ENCODE peak calls at places on chromosomes 7 and 10, in four cellular contexts. B is esophagus squamous epithelium; W is CD4-positive, alpha-beta T cell; O is activated CD8-positive, alpha-beta T cell treated with anti-CD3 and anti-CD28 coated beads for 36 hours. Y is an unnamed sample.

GRCh38 chr7:9890092-9890491 is 1083.6 kb upstream of the PHF14 start:
- DNase-seq in B (no peak), W (no peak), O (no peak), Y (no peak)

GRCh38 chr7:100008525-100008924 is 6.9 kb upstream of the ZKSCAN1 start:
- DNase-seq in B (no peak), W (no peak), O (no peak), Y (no peak)

GRCh38 chr7:4612939-4613841 is 68.9 kb upstream of the FOXK1 start:
- DNase-seq in B (no peak), W (no peak), O (no peak), Y (no peak)

GRCh38 chr7:94664023-94664422 is 8.1 kb upstream of the SGCE start:
- DNase-seq in B (no peak), W (no peak), O (no peak), Y (no peak)

GRCh38 chr10:94858022-94858421 is 80.4 kb upstream of the CYP2C9 start:
- DNase-seq in B (no peak), W (no peak), O (no peak), Y (no peak)

GRCh38 chr7:157555308-157555707 is 218.5 kb downstream of the DNAJB6 start:
- DNase-seq in B (no peak), W (no peak), O (no peak), Y (no peak)

GRCh38 chr10:20598590-20598989 is 298.5 kb downstream of the NEBL start:
- DNase-seq in B (no peak), W (no peak), O (no peak), Y (peak; percentile 42)

GRCh38 chr7:128427289-128427891 is 17.6 kb upstream of the IMPDH1 start:
- DNase-seq in B (no peak), W (no peak), O (peak; percentile 50), Y (no peak)

GRCh38 chr7:128076831-128077271 is 45.6 kb upstream of the LRRC4 start:
- DNase-seq in B (no peak), W (no peak), O (no peak), Y (no peak)

GRCh38 chr7:79953130-79953529 is 181.5 kb upstream of the GNAI1 start:
- DNase-seq in B (no peak), W (no peak), O (no peak), Y (no peak)

GRCh38 chr10:129727495-129727894 is 236.6 kb downstream of the EBF3 start:
- DNase-seq in B (no peak), W (no peak), O (no peak), Y (no peak)

GRCh38 chr7:39130740-39131538 is 153.2 kb downstream of the POU6F2 start:
- DNase-seq in B (no peak), W (no peak), O (no peak), Y (no peak)

GRCh38 chr10:61821153-61821552 is 80.3 kb upstream of the ARID5B start:
- DNase-seq in B (no peak), W (no peak), O (no peak), Y (no peak)

GRCh38 chr7:44220046-44220720 is 19.4 kb downstream of the YKT6 start:
- DNase-seq in B (no peak), W (no peak), O (no peak), Y (no peak)

GRCh38 chr7:36749282-36749960 is 25.1 kb upstream of the AOAH start:
- DNase-seq in B (no peak), W (no peak), O (no peak), Y (no peak)

GRCh38 chr10:44961231-44961571 is 1.6 kb downstream of the RASSF4 start:
- DNase-seq in B (no peak), W (no peak), O (no peak), Y (no peak)

GRCh38 chr7:2066251-2066919 is 166.4 kb downstream of the MAD1L1 start:
- DNase-seq in B (no peak), W (peak; percentile 21), O (peak; percentile 51), Y (no peak)

GRCh38 chr10:133235891-133236321 is 1.7 kb upstream of the VENTX start:
- DNase-seq in B (no peak), W (no peak), O (no peak), Y (no peak)

GRCh38 chr10:79434816-79435215 is 10.6 kb downstream of the ZCCHC24 start:
- DNase-seq in B (no peak), W (no peak), O (peak; percentile 49), Y (peak; percentile 52)

GRCh38 chr7:126529833-126530232 is 722.9 kb downstream of the GRM8 start:
- DNase-seq in B (no peak), W (no peak), O (no peak), Y (no peak)

GRCh38 chr10:79384773-79385391 is 37.6 kb downstream of the PPIF start:
- DNase-seq in B (no peak), W (no peak), O (no peak), Y (no peak)

GRCh38 chr7:35718047-35718446 is 23.1 kb upstream of the HERPUD2 start:
- DNase-seq in B (no peak), W (no peak), O (no peak), Y (no peak)
- TF ChIP-seq CTCF in B (no peak), W (no peak), O (no peak), Y (no peak)

GRCh38 chr10:43408710-43409384 is at the start of gene HNRNPF:
- DNase-seq in B (peak; percentile 79), W (peak; percentile 94), O (peak; percentile 94), Y (peak; percentile 90)
- TF ChIP-seq CTCF in B (no peak), W (no peak), O (no peak), Y (no peak)

DNA sequence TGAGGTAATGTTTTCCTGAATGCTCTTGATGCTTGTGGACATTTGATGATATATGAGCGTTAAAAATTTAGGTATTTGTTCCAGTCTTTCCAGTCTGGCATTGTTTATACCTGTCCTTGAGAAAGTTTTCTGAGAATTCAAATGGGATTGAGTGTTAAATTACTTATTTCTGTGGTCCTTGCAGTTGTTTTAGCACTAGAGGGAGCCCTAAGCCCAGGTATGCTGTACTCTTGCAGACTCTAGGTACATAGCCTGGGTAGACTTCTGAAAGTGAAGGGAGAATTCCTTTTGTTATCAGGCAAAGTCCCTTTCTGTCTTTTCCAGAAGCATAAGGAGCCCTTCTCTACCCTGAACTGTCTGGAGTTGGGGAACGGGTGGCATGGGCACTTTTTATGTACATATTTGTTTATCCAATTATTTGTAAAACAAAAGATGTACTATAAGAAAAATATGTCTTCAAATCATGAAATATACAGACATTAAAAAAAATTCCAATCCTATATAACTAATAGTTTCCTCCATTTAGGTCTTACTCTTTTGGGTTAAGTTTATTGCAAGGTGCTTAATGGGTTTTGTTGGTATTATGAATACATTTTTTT is 262.1 kb downstream of the ATRNL1 start:
- DNase-seq in B (no peak), W (no peak), O (peak; percentile 33), Y (peak; percentile 5)
- TF ChIP-seq CTCF in B (peak; percentile 20), W (no peak), O (peak; percentile 67), Y (peak; percentile 53)

GRCh38 chr10:75401569-75402485 is at the start of gene ZNF503:
- DNase-seq in B (peak; percentile 53), W (no peak), O (peak; percentile 72), Y (peak; percentile 97)
- TF ChIP-seq CTCF in B (peak; percentile 70), W (no peak), O (no peak), Y (peak; percentile 13)

GRCh38 chr10:105682911-105683310 is 1041.8 kb downstream of the SORCS3 start:
- DNase-seq in B (no peak), W (no peak), O (no peak), Y (no peak)

GRCh38 chr10:105675333-105675732 is 1034.2 kb downstream of the SORCS3 start:
- DNase-seq in B (no peak), W (no peak), O (no peak), Y (no peak)

GRCh38 chr10:105681051-105681450 is 1040.0 kb downstream of the SORCS3 start:
- DNase-seq in B (no peak), W (no peak), O (no peak), Y (no peak)

DNA sequence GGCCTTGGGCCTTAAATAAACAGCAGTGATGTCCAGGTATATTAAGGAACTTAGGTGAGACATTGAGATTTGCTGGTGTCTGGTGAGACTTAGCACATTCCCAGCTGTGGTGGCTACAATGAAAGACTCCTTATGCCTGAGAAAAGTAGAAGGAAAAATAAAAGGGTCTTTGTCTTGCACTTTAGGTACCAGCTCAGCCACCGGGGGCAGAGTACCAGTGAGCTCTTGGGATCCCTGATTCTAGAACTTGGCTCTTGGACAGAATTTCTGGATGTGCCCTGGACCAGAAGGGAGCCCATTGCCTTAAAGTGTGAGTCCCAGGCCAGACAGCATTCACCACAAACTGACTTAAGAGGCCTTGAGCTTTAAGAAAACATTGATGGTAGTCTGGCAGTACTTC is 1038.7 kb downstream of the SORCS3 start:
- DNase-seq in B (no peak), W (no peak), O (no peak), Y (no peak)
- TF ChIP-seq CTCF in B (no peak), W (no peak), O (no peak), Y (no peak)

GRCh38 chr7:101397770-101398324 is 35.2 kb downstream of the COL26A1 start:
- DNase-seq in B (no peak), W (no peak), O (no peak), Y (no peak)
- TF ChIP-seq CTCF in B (no peak), W (no peak), O (no peak), Y (no peak)

GRCh38 chr7:88358881-88359280 is 52.2 kb upstream of the STEAP4 start:
- DNase-seq in B (no peak), W (no peak), O (no peak), Y (no peak)

GRCh38 chr7:88357794-88358533 is 51.3 kb upstream of the STEAP4 start:
- DNase-seq in B (no peak), W (no peak), O (no peak), Y (no peak)

GRCh38 chr7:88354999-88355398 is 48.3 kb upstream of the STEAP4 start:
- DNase-seq in B (no peak), W (no peak), O (no peak), Y (no peak)

GRCh38 chr7:88358534-88358838 is 51.8 kb upstream of the STEAP4 start:
- DNase-seq in B (no peak), W (no peak), O (no peak), Y (no peak)

GRCh38 chr7:88357295-88357694 is 50.6 kb upstream of the STEAP4 start:
- DNase-seq in B (no peak), W (no peak), O (peak; percentile 4), Y (no peak)
- TF ChIP-seq CTCF in B (no peak), W (no peak), O (no peak), Y (peak; percentile 33)

Y was measured in AG09319.